ENCODE peak calls at places on chromosomes 4 and X, in nine cellular contexts. K is naive B cell; D is AG09319; A is AG04449; L is transverse colon; G is stimulated activated naive CD8-positive, alpha-beta T cell treated with anti-CD3 and anti-CD28 coated beads, Interleukin-15, Interleukin-2, amounts not matched to agents 100 U/mL and 50 U/mL, for 24 hours; H is NCI-H524; I is choroid plexus epithelial cell; C is CD8-positive, alpha-beta memory T cell. Z is an unnamed sample.

GRCh38 chr4:88528861-88529260 is 5.3 kb upstream of the PYURF start:
- DNase-seq in K (no peak), D (no peak), A (no peak), L (no peak), G (no peak), H (no peak), I (peak; percentile 24), C (no peak), Z (no peak)

GRCh38 chr4:102554482-102554881 is 53.3 kb downstream of the NFKB1 start:
- DNase-seq in K (no peak), D (no peak), A (no peak), L (peak; percentile 14), G (no peak), H (no peak), I (peak; percentile 87), C (no peak), Z (no peak)

GRCh38 chr4:157700898-157701694 is 471.7 kb downstream of the GASK1B start:
- DNase-seq in K (no peak), D (no peak), A (no peak), L (no peak), G (no peak), H (no peak), I (peak; percentile 7), C (no peak), Z (no peak)

GRCh38 chr4:184114431-184114830 is 103.2 kb downstream of the ENPP6 start:
- DNase-seq in K (no peak), D (no peak), A (no peak), L (no peak), G (no peak), H (no peak), I (no peak), C (no peak), Z (no peak)

GRCh38 chr4:186701273-186701672 is 22.4 kb downstream of the FAT1 start:
- DNase-seq in K (no peak), D (no peak), A (no peak), L (no peak), G (no peak), H (peak; percentile 21), I (peak; percentile 51), C (no peak), Z (no peak)

GRCh38 chrX:19046343-19047215 is 62.7 kb upstream of the PHKA2 start:
- DNase-seq in K (no peak), D (no peak), A (no peak), L (no peak), G (no peak), H (no peak), I (peak; percentile 52), C (no peak), Z (peak; percentile 53)

GRCh38 chr4:42906906-42907774 is 14.6 kb downstream of the GRXCR1 start:
- DNase-seq in K (no peak), D (no peak), A (no peak), L (peak; percentile 25), G (no peak), H (no peak), I (no peak), C (no peak), Z (no peak)

GRCh38 chr4:1831331-1831730 is 24.6 kb downstream of the LETM1 start:
- DNase-seq in K (no peak), D (no peak), A (no peak), L (no peak), G (no peak), H (no peak), I (no peak), C (no peak), Z (no peak)

GRCh38 chr4:138835833-138836521 is 179.6 kb upstream of the NOCT start:
- DNase-seq in K (no peak), D (no peak), A (no peak), L (peak; percentile 74), G (no peak), H (no peak), I (peak; percentile 55), C (no peak), Z (no peak)

GRCh38 chrX:106862972-106863688 is 40.0 kb downstream of the RIPPLY1 start:
- DNase-seq in K (no peak), D (no peak), A (no peak), L (peak; percentile 19), G (peak; percentile 9), H (no peak), I (peak; percentile 23), C (no peak), Z (peak; percentile 12)

GRCh38 chr4:134787315-134787714 is 585.7 kb upstream of the PABPC4L start:
- DNase-seq in K (no peak), D (no peak), A (no peak), L (no peak), G (no peak), H (no peak), I (peak; percentile 7), C (no peak), Z (no peak)

GRCh38 chrX:51461053-51462050 is 35.0 kb downstream of the NUDT11 start:
- DNase-seq in K (peak; percentile 31), D (peak; percentile 4), A (no peak), L (no peak), G (peak; percentile 5), H (no peak), I (peak; percentile 54), C (no peak), Z (peak; percentile 47)

GRCh38 chr4:70734168-70734954 is 12.6 kb downstream of the RUFY3 start:
- DNase-seq in K (peak; percentile 75), D (peak; percentile 15), A (no peak), L (peak; percentile 26), G (no peak), H (no peak), I (peak; percentile 68), C (peak; percentile 10), Z (no peak)

GRCh38 chr4:3022651-3023050 is 51.7 kb downstream of the HTT-AS start:
- DNase-seq in K (no peak), D (no peak), A (no peak), L (no peak), G (no peak), H (no peak), I (no peak), C (no peak), Z (no peak)

GRCh38 chr4:48420172-48420571 is 63.0 kb upstream of the SLC10A4 start:
- DNase-seq in K (no peak), D (no peak), A (no peak), L (no peak), G (no peak), H (peak; percentile 70), I (no peak), C (no peak), Z (no peak)

GRCh38 chr4:83851261-83852084 is 315.6 kb downstream of the GPAT3 start:
- DNase-seq in K (no peak), D (no peak), A (no peak), L (no peak), G (no peak), H (no peak), I (peak; percentile 74), C (no peak), Z (no peak)

GRCh38 chr4:43842594-43842993 is 606.0 kb downstream of the KCTD8 start:
- DNase-seq in K (no peak), D (no peak), A (no peak), L (no peak), G (no peak), H (no peak), I (no peak), C (no peak), Z (no peak)

GRCh38 chr4:70703695-70704332 is 15.5 kb downstream of the UTP3 start:
- DNase-seq in K (no peak), D (no peak), A (no peak), L (peak; percentile 18), G (no peak), H (no peak), I (peak; percentile 44), C (no peak), Z (no peak)

GRCh38 chrX:36978886-36979285 is 29.3 kb upstream of the FAM47C start:
- DNase-seq in K (no peak), D (no peak), A (peak; percentile 0), L (no peak), G (no peak), H (no peak), I (peak; percentile 5), C (no peak), Z (no peak)

GRCh38 chrX:5748751-5749150 is 479.9 kb downstream of the NLGN4X start:
- DNase-seq in K (no peak), D (no peak), A (no peak), L (no peak), G (no peak), H (no peak), I (no peak), C (no peak), Z (no peak)

GRCh38 chr4:181819951-181820350 is 423.3 kb upstream of the TENM3 start:
- DNase-seq in K (no peak), D (no peak), A (no peak), L (no peak), G (no peak), H (no peak), I (peak; percentile 39), C (no peak), Z (no peak)

GRCh38 chr4:155403886-155404285 is 27.1 kb upstream of the MAP9 start:
- DNase-seq in K (no peak), D (peak; percentile 15), A (no peak), L (no peak), G (no peak), H (no peak), I (peak; percentile 64), C (no peak), Z (peak; percentile 20)

Z was measured in Panc1.